ENCODE peak calls at places on chromosomes 7 and 10, in four cellular contexts. E, W, V and A are unnamed samples.

GRCh38 chr10:73648975-73649829 is 6.6 kb downstream of the SYNPO2L start:
- DNase-seq in E (peak), W (no peak), V (peak), A (no peak)

GRCh38 chr10:118259288-118259906 is 82.7 kb downstream of the FAM204A start:
- DNase-seq in E (peak), W (peak), V (peak), A (no peak)

GRCh38 chr10:43708256-43708655 is 59.6 kb upstream of the ZNF32 start:
- DNase-seq in E (no peak), W (no peak), V (no peak), A (no peak)

GRCh38 chr7:90483236-90483635 is 13.8 kb downstream of the PTTG1IP2 start:
- DNase-seq in E (no peak), W (no peak), V (no peak), A (no peak)

GRCh38 chr10:61744469-61744868 is 81.7 kb downstream of the CABCOCO1 start:
- DNase-seq in E (no peak), W (no peak), V (no peak), A (no peak)

GRCh38 chr10:26488344-26488743 is 50.2 kb downstream of the APBB1IP start:
- DNase-seq in E (no peak), W (no peak), V (no peak), A (no peak)

GRCh38 chr7:72213081-72213480 is 199.1 kb downstream of the CALN1 start:
- DNase-seq in E (no peak), W (no peak), V (no peak), A (no peak)

GRCh38 chr7:151051108-151051507 is 2.8 kb downstream of the ASIC3 start:
- DNase-seq in E (peak), W (peak), V (peak), A (no peak)

GRCh38 chr10:45058580-45058979 is 57.9 kb downstream of the ZNF22 start:
- DNase-seq in E (no peak), W (no peak), V (peak), A (no peak)

GRCh38 chr10:110498982-110499795 is 1.5 kb downstream of the DUSP5 start:
- DNase-seq in E (peak), W (no peak), V (peak), A (no peak)

GRCh38 chr7:121544726-121545125 is 148.6 kb upstream of the FAM3C start:
- DNase-seq in E (peak), W (no peak), V (peak), A (peak)

GRCh38 chr7:37901890-37902524 is 14.6 kb downstream of the SFRP4 start:
- DNase-seq in E (peak), W (no peak), V (peak), A (no peak)

GRCh38 chr7:64736575-64736974 is 57.7 kb upstream of the ZNF138 start:
- DNase-seq in E (no peak), W (no peak), V (no peak), A (no peak)

GRCh38 chr10:119455609-119456434 is 86.7 kb downstream of the RGS10 start:
- DNase-seq in E (no peak), W (no peak), V (no peak), A (no peak)

DNA sequence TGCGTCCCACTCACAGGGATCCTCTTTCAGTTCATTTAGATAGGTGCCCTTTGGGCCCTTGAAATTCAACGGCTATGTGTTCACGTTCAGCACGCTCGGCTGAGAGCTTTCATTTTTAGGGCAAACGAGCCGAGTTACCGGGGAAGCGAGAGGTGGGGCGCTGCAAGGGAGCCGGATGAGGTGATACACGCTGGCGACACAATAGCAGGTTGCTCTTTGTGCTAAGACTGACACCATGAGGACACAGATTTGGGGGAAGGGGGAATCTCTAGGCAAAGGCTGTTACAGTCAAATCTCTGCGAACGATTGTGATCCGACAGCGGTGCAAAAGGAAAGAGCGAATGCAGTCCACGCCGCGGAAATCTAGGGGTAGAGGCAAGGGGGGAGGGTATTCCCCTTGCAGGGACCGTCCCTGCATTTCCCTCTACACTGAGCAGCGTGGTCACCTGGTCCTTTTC is 660 bp downstream of the KLLN start:
- DNase-seq in E (peak), W (no peak), V (no peak), A (no peak)
- H3K27ac ChIP-seq in E (peak), W (peak), V (peak), A (peak)

DNA sequence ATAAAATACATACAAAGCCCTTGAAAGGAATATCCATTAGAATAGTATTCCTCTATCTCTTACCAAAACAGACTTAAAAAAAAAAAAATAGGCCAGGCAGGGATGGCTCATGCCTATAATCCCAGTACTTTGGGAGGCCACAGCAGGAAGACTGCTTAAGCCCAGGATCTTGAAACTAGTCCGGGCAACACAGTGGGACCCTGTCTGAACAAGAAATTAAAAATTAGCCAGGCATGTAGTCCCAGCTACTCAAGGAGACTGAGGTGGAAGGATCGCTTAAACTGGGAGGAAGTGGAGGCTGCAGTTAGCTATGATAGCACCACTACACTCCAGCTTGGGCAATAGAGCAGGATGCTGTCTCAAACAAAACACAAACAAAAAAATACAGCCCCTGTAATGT is 9.6 kb downstream of the PDLIM1 start:
- DNase-seq in E (no peak), W (no peak), V (no peak), A (no peak)
- H3K4me2 ChIP-seq in E (no peak), W (no peak), V (no peak), A (peak)

GRCh38 chr7:159195926-159196325 is 51.3 kb upstream of the VIPR2 start:
- DNase-seq in E (no peak), W (no peak), V (no peak), A (no peak)
- H3K27ac ChIP-seq in E (no peak), W (no peak), V (no peak), A (no peak)

DNA sequence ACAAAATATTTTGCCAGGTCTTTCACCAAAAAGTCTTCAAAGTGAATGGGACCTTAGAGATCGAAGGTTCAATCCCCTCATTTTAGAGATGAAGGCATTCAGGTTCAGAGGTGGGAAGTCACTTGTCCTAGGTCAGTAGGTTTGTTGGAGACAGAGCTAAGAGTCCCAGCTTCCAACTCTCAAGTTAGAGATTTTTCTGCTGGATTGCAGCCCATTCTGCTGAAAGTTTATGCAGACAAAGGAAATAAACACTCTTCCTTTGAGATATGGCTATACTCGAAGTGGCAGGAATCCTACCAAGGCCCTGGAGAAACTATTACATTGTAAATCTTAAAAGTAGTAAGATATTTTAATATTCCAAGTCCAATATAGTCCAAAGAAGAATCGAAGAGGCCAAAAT is 64.4 kb downstream of the LYZL1 start:
- DNase-seq in E (peak), W (no peak), V (no peak), A (no peak)
- H3K4me2 ChIP-seq in E (no peak), W (no peak), V (no peak), A (no peak)

DNA sequence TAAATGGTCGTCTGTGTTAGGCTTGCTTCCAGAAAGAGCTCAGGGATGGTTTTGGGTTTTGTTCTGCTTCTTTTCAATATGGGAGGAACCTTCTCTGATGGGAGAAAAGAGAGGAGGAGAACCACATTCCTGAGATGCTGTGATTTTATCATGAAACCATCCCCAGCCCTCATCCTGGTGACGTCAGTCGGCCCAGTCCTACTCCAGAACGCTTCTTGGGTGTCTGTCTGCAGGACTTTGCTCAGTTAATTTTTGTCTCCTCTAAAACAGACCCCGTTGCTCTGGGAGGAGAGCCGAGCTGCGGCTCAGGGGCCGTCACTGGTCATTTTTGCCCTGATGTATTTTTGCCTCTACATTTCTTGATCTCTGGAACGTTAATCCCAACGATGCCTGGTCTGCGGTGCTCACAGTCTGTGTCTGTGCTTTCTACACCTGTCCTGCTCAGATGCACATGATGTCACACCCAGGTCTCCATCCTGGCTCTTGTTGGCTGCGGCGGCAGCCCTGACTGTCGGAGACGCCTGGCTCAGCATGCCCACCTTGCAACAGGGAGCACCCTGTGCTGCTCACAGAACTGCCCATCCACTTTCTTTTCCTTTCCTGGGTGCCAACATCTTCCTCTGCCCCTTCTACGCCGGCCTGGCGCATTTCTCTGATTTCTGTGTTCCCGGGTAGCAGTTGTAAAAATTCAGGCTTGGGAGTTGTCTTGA is 106.0 kb downstream of the CUX1 start:
- DNase-seq in E (peak), W (no peak), V (no peak), A (no peak)
- H3K27ac ChIP-seq in E (no peak), W (no peak), V (no peak), A (no peak)

DNA sequence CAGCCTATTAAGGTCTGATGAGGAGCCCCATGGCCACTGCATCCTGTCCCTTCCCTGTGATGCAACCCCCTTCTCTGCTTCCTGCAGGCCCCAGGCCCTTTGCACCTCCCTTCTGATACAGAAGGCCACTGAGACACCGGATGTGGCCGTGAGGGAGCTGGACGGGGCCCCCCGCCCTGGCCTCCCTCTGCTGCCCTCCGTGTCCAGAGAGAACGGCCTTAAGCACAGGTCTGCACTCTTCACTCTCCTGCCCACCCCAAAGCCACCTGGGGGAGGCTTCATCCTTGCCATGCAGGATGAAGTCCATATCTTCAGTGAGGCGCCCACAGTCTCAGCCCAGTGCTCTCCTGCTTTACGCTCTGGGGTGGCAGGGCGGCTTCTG is 86.9 kb upstream of the GNA12 start:
- DNase-seq in E (no peak), W (no peak), V (no peak), A (no peak)
- H3K4me2 ChIP-seq in E (no peak), W (no peak), V (no peak), A (no peak)

GRCh38 chr7:29495618-29496017 is 68.0 kb upstream of the PRR15 start:
- DNase-seq in E (no peak), W (no peak), V (no peak), A (no peak)

GRCh38 chr7:29496355-29497020 is 67.1 kb upstream of the PRR15 start:
- DNase-seq in E (no peak), W (no peak), V (no peak), A (no peak)

GRCh38 chr7:29499932-29500331 is 63.7 kb upstream of the PRR15 start:
- DNase-seq in E (no peak), W (no peak), V (no peak), A (no peak)

GRCh38 chr7:29502133-29502532 is 61.5 kb upstream of the PRR15 start:
- DNase-seq in E (no peak), W (no peak), V (no peak), A (no peak)

DNA sequence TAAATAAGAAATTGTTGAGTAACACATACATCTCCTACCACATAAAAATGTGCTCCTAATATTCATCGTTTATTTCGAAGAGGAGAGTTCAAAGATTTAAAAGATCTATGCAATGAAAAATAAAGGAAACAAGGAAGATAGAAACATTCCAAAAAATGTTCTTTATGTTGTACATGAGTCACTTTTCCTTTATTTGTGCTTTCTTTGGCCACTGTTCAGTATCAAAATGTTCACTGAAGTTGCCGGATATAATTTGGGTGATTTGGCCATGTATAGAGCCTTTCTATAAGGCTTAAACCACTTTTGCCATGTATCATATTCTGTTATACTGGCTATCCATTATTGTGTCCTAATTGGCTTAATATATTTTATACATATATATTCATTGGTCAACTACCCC is 62.9 kb upstream of the PRR15 start:
- DNase-seq in E (no peak), W (no peak), V (no peak), A (no peak)
- H3K27ac ChIP-seq in E (no peak), W (no peak), V (no peak), A (no peak)

DNA sequence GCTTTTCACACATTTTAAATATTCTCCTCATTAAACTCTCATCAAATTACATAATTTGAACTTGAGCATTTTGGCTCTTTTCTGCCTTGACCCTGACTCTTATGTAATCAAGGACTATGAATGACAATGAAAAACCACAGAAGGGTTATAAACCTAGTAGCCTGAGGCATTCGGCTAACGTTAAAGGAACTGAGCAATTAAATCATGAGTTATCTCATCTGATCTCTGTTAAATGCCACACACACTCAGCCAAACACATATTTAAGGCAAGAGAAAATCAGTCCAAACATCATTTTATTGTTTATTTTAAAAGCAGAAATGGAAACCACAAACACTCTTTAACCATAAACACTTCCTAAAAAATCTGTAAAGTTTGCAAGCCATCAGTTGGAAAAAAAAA is 204.3 kb downstream of the DGKI start:
- DNase-seq in E (peak), W (no peak), V (peak), A (no peak)
- H3K4me2 ChIP-seq in E (no peak), W (no peak), V (no peak), A (no peak)